ENCODE peak calls at places on chromosomes 4 and X, in seven cellular contexts. One of them, this sample, is unnamed.

GRCh38 chr4:54378461-54378860 is 149.4 kb downstream of the PDGFRA start:
- DNase-seq in SW480: no peak
- DNase-seq in activated T-cell treated with anti-CD3 and anti-CD28 coated beads for 1 hour: no peak
- DNase-seq in aorta: no peak
- DNase-seq in NCI-H1092: no peak
- DNase-seq in GDM1: no peak
- DNase-seq in spleen: no peak
- DNase-seq in this sample: no peak

GRCh38 chr4:157300678-157301077 is 80.2 kb downstream of the GRIA2 start:
- DNase-seq in GDM1: no peak
- DNase-seq in activated T-cell treated with anti-CD3 and anti-CD28 coated beads for 1 hour: no peak
- DNase-seq in spleen: no peak
- DNase-seq in SW480: no peak
- DNase-seq in aorta: no peak
- DNase-seq in NCI-H1092: no peak
- DNase-seq in this sample: no peak

GRCh38 chrX:139560221-139560620 is 29.7 kb downstream of the F9 start:
- DNase-seq in aorta: no peak
- DNase-seq in NCI-H1092: no peak
- DNase-seq in activated T-cell treated with anti-CD3 and anti-CD28 coated beads for 1 hour: no peak
- DNase-seq in spleen: no peak
- DNase-seq in GDM1: no peak
- DNase-seq in SW480: no peak
- DNase-seq in this sample: no peak

GRCh38 chr4:52037730-52038108 is 380 bp downstream of the SGCB start:
- DNase-seq in spleen: no peak
- DNase-seq in NCI-H1092: peak
- DNase-seq in SW480: peak
- DNase-seq in GDM1: no peak
- DNase-seq in activated T-cell treated with anti-CD3 and anti-CD28 coated beads for 1 hour: no peak
- DNase-seq in aorta: peak
- DNase-seq in this sample: peak

GRCh38 chr4:126888968-126889367 is 743.8 kb upstream of the INTU start:
- DNase-seq in aorta: no peak
- DNase-seq in spleen: no peak
- DNase-seq in GDM1: no peak
- DNase-seq in SW480: no peak
- DNase-seq in activated T-cell treated with anti-CD3 and anti-CD28 coated beads for 1 hour: no peak
- DNase-seq in NCI-H1092: no peak
- DNase-seq in this sample: no peak

GRCh38 chr4:54091637-54092404 is 8.1 kb upstream of the GSX2 start:
- DNase-seq in spleen: peak
- DNase-seq in GDM1: no peak
- DNase-seq in SW480: peak
- DNase-seq in NCI-H1092: peak
- DNase-seq in activated T-cell treated with anti-CD3 and anti-CD28 coated beads for 1 hour: peak
- DNase-seq in aorta: peak
- DNase-seq in this sample: peak

GRCh38 chrX:150730719-150731118 is 37.5 kb downstream of the MTMR1 start:
- DNase-seq in NCI-H1092: no peak
- DNase-seq in aorta: no peak
- DNase-seq in SW480: no peak
- DNase-seq in GDM1: no peak
- DNase-seq in activated T-cell treated with anti-CD3 and anti-CD28 coated beads for 1 hour: no peak
- DNase-seq in spleen: no peak
- DNase-seq in this sample: no peak

GRCh38 chrX:54978448-54978847 is 15.5 kb downstream of the PFKFB1 start:
- DNase-seq in SW480: peak
- DNase-seq in aorta: no peak
- DNase-seq in activated T-cell treated with anti-CD3 and anti-CD28 coated beads for 1 hour: no peak
- DNase-seq in spleen: no peak
- DNase-seq in NCI-H1092: no peak
- DNase-seq in GDM1: no peak
- DNase-seq in this sample: no peak

GRCh38 chr4:38469410-38469809 is 194.6 kb upstream of the KLF3 start:
- DNase-seq in aorta: no peak
- DNase-seq in NCI-H1092: no peak
- DNase-seq in SW480: no peak
- DNase-seq in activated T-cell treated with anti-CD3 and anti-CD28 coated beads for 1 hour: no peak
- DNase-seq in GDM1: no peak
- DNase-seq in spleen: no peak
- DNase-seq in this sample: no peak

GRCh38 chr4:44538534-44538933 is 89.9 kb upstream of the KCTD8 start:
- DNase-seq in SW480: no peak
- DNase-seq in activated T-cell treated with anti-CD3 and anti-CD28 coated beads for 1 hour: no peak
- DNase-seq in spleen: no peak
- DNase-seq in NCI-H1092: no peak
- DNase-seq in aorta: no peak
- DNase-seq in GDM1: no peak
- DNase-seq in this sample: no peak

GRCh38 chr4:98659106-98659592 is 738 bp upstream of the TSPAN5 start:
- DNase-seq in spleen: no peak
- DNase-seq in activated T-cell treated with anti-CD3 and anti-CD28 coated beads for 1 hour: no peak
- DNase-seq in aorta: no peak
- DNase-seq in GDM1: no peak
- DNase-seq in NCI-H1092: no peak
- DNase-seq in SW480: peak
- DNase-seq in this sample: no peak

GRCh38 chr4:71237626-71238025 is 101.2 kb upstream of the SLC4A4 start:
- DNase-seq in SW480: no peak
- DNase-seq in activated T-cell treated with anti-CD3 and anti-CD28 coated beads for 1 hour: no peak
- DNase-seq in spleen: no peak
- DNase-seq in GDM1: no peak
- DNase-seq in NCI-H1092: no peak
- DNase-seq in aorta: no peak
- DNase-seq in this sample: no peak

GRCh38 chrX:133417364-133417763 is 2.1 kb upstream of the GPC4 start:
- DNase-seq in aorta: no peak
- DNase-seq in NCI-H1092: no peak
- DNase-seq in activated T-cell treated with anti-CD3 and anti-CD28 coated beads for 1 hour: no peak
- DNase-seq in SW480: no peak
- DNase-seq in spleen: no peak
- DNase-seq in GDM1: no peak
- DNase-seq in this sample: no peak

GRCh38 chr4:122017296-122017695 is 65.4 kb upstream of the TRPC3 start:
- DNase-seq in GDM1: no peak
- DNase-seq in NCI-H1092: no peak
- DNase-seq in SW480: no peak
- DNase-seq in spleen: no peak
- DNase-seq in aorta: no peak
- DNase-seq in activated T-cell treated with anti-CD3 and anti-CD28 coated beads for 1 hour: no peak
- DNase-seq in this sample: no peak

GRCh38 chr4:31045724-31046318 is 325.7 kb downstream of the PCDH7 start:
- DNase-seq in spleen: no peak
- DNase-seq in activated T-cell treated with anti-CD3 and anti-CD28 coated beads for 1 hour: no peak
- DNase-seq in aorta: no peak
- DNase-seq in GDM1: no peak
- DNase-seq in NCI-H1092: peak
- DNase-seq in SW480: peak
- DNase-seq in this sample: no peak

GRCh38 chr4:15198070-15198727 is 195.9 kb downstream of the CPEB2 start:
- DNase-seq in spleen: no peak
- DNase-seq in GDM1: no peak
- DNase-seq in activated T-cell treated with anti-CD3 and anti-CD28 coated beads for 1 hour: no peak
- DNase-seq in aorta: no peak
- DNase-seq in NCI-H1092: no peak
- DNase-seq in SW480: no peak
- DNase-seq in this sample: no peak

GRCh38 chr4:27474691-27475090 is 614.0 kb downstream of the STIM2 start:
- DNase-seq in spleen: no peak
- DNase-seq in SW480: no peak
- DNase-seq in NCI-H1092: no peak
- DNase-seq in aorta: no peak
- DNase-seq in activated T-cell treated with anti-CD3 and anti-CD28 coated beads for 1 hour: no peak
- DNase-seq in GDM1: no peak
- DNase-seq in this sample: no peak

GRCh38 chr4:1763550-1764080 is 29.5 kb upstream of the FGFR3 start:
- DNase-seq in activated T-cell treated with anti-CD3 and anti-CD28 coated beads for 1 hour: no peak
- DNase-seq in NCI-H1092: no peak
- DNase-seq in GDM1: no peak
- DNase-seq in spleen: no peak
- DNase-seq in aorta: no peak
- DNase-seq in SW480: peak
- DNase-seq in this sample: no peak

GRCh38 chrX:19544693-19545305 is 29.5 kb upstream of the MAP3K15 start:
- DNase-seq in spleen: no peak
- DNase-seq in NCI-H1092: peak
- DNase-seq in activated T-cell treated with anti-CD3 and anti-CD28 coated beads for 1 hour: no peak
- DNase-seq in SW480: peak
- DNase-seq in GDM1: peak
- DNase-seq in aorta: no peak
- DNase-seq in this sample: no peak

GRCh38 chrX:136767104-136767941 is 13.4 kb downstream of the ARHGEF6 start:
- DNase-seq in activated T-cell treated with anti-CD3 and anti-CD28 coated beads for 1 hour: peak
- DNase-seq in NCI-H1092: peak
- DNase-seq in aorta: peak
- DNase-seq in GDM1: peak
- DNase-seq in SW480: peak
- DNase-seq in spleen: peak
- DNase-seq in this sample: peak

GRCh38 chrX:138775501-138775900 is 64.0 kb upstream of the FGF13 start:
- DNase-seq in GDM1: no peak
- DNase-seq in SW480: peak
- DNase-seq in spleen: no peak
- DNase-seq in activated T-cell treated with anti-CD3 and anti-CD28 coated beads for 1 hour: no peak
- DNase-seq in aorta: no peak
- DNase-seq in NCI-H1092: no peak
- DNase-seq in this sample: no peak

GRCh38 chr4:63036159-63036866 is 1372.9 kb downstream of the TECRL start:
- DNase-seq in GDM1: no peak
- DNase-seq in activated T-cell treated with anti-CD3 and anti-CD28 coated beads for 1 hour: no peak
- DNase-seq in spleen: no peak
- DNase-seq in SW480: no peak
- DNase-seq in NCI-H1092: no peak
- DNase-seq in aorta: no peak
- DNase-seq in this sample: no peak

GRCh38 chr4:65911720-65912119 is 241.4 kb upstream of the EPHA5 start:
- DNase-seq in aorta: no peak
- DNase-seq in SW480: no peak
- DNase-seq in spleen: no peak
- DNase-seq in GDM1: no peak
- DNase-seq in NCI-H1092: no peak
- DNase-seq in activated T-cell treated with anti-CD3 and anti-CD28 coated beads for 1 hour: no peak
- DNase-seq in this sample: no peak

GRCh38 chrX:69096963-69097362 is 68.3 kb downstream of the PJA1 start:
- DNase-seq in SW480: peak
- DNase-seq in activated T-cell treated with anti-CD3 and anti-CD28 coated beads for 1 hour: no peak
- DNase-seq in GDM1: no peak
- DNase-seq in NCI-H1092: no peak
- DNase-seq in aorta: no peak
- DNase-seq in spleen: no peak
- DNase-seq in this sample: no peak

GRCh38 chr4:134078230-134078914 is 123.2 kb downstream of the PABPC4L start:
- DNase-seq in NCI-H1092: no peak
- DNase-seq in spleen: no peak
- DNase-seq in GDM1: no peak
- DNase-seq in aorta: no peak
- DNase-seq in SW480: no peak
- DNase-seq in activated T-cell treated with anti-CD3 and anti-CD28 coated beads for 1 hour: no peak
- DNase-seq in this sample: no peak

GRCh38 chrX:106802388-106803275 is at the start of gene TBC1D8B:
- DNase-seq in GDM1: peak
- DNase-seq in NCI-H1092: peak
- DNase-seq in spleen: peak
- DNase-seq in SW480: peak
- DNase-seq in activated T-cell treated with anti-CD3 and anti-CD28 coated beads for 1 hour: no peak
- DNase-seq in aorta: peak
- DNase-seq in this sample: peak

GRCh38 chr4:54227261-54228063 is 1.6 kb upstream of the PDGFRA start:
- DNase-seq in GDM1: no peak
- DNase-seq in SW480: peak
- DNase-seq in activated T-cell treated with anti-CD3 and anti-CD28 coated beads for 1 hour: no peak
- DNase-seq in spleen: no peak
- DNase-seq in NCI-H1092: no peak
- DNase-seq in aorta: peak
- DNase-seq in this sample: no peak

GRCh38 chr4:139243448-139244365 is 36.3 kb downstream of the MGARP start:
- DNase-seq in NCI-H1092: no peak
- DNase-seq in GDM1: no peak
- DNase-seq in SW480: no peak
- DNase-seq in aorta: peak
- DNase-seq in activated T-cell treated with anti-CD3 and anti-CD28 coated beads for 1 hour: no peak
- DNase-seq in spleen: no peak
- DNase-seq in this sample: no peak

GRCh38 chrX:110786486-110786885 is 9.1 kb downstream of the CHRDL1 start:
- DNase-seq in SW480: no peak
- DNase-seq in aorta: no peak
- DNase-seq in spleen: no peak
- DNase-seq in activated T-cell treated with anti-CD3 and anti-CD28 coated beads for 1 hour: no peak
- DNase-seq in NCI-H1092: no peak
- DNase-seq in GDM1: no peak
- DNase-seq in this sample: no peak

GRCh38 chr4:38161208-38162113 is 201.3 kb downstream of the PTTG2 start:
- DNase-seq in activated T-cell treated with anti-CD3 and anti-CD28 coated beads for 1 hour: no peak
- DNase-seq in SW480: peak
- DNase-seq in spleen: no peak
- DNase-seq in GDM1: no peak
- DNase-seq in aorta: no peak
- DNase-seq in NCI-H1092: no peak
- DNase-seq in this sample: no peak

GRCh38 chrX:47560831-47561652 is at the start of gene ARAF:
- DNase-seq in activated T-cell treated with anti-CD3 and anti-CD28 coated beads for 1 hour: peak
- DNase-seq in spleen: peak
- DNase-seq in GDM1: peak
- DNase-seq in aorta: peak
- DNase-seq in NCI-H1092: peak
- DNase-seq in SW480: peak
- DNase-seq in this sample: peak

GRCh38 chrX:37423864-37424569 is 74.9 kb downstream of the PRRG1 start:
- DNase-seq in aorta: no peak
- DNase-seq in spleen: no peak
- DNase-seq in activated T-cell treated with anti-CD3 and anti-CD28 coated beads for 1 hour: no peak
- DNase-seq in NCI-H1092: no peak
- DNase-seq in GDM1: no peak
- DNase-seq in SW480: no peak
- DNase-seq in this sample: no peak

GRCh38 chr4:78766026-78766425 is 10.1 kb upstream of the BMP2K start:
- DNase-seq in NCI-H1092: no peak
- DNase-seq in SW480: no peak
- DNase-seq in aorta: no peak
- DNase-seq in GDM1: no peak
- DNase-seq in activated T-cell treated with anti-CD3 and anti-CD28 coated beads for 1 hour: no peak
- DNase-seq in spleen: no peak
- DNase-seq in this sample: no peak

GRCh38 chrX:24574743-24575142 is 72.4 kb downstream of the PCYT1B start:
- DNase-seq in SW480: no peak
- DNase-seq in NCI-H1092: no peak
- DNase-seq in aorta: no peak
- DNase-seq in GDM1: no peak
- DNase-seq in spleen: no peak
- DNase-seq in activated T-cell treated with anti-CD3 and anti-CD28 coated beads for 1 hour: no peak
- DNase-seq in this sample: no peak

GRCh38 chr4:111537861-111538260 is 607.4 kb upstream of the FAM241A start:
- DNase-seq in activated T-cell treated with anti-CD3 and anti-CD28 coated beads for 1 hour: no peak
- DNase-seq in aorta: no peak
- DNase-seq in spleen: no peak
- DNase-seq in NCI-H1092: no peak
- DNase-seq in SW480: no peak
- DNase-seq in GDM1: no peak
- DNase-seq in this sample: no peak

GRCh38 chrX:72245461-72246089 is 6.7 kb upstream of the ERCC6L start:
- DNase-seq in NCI-H1092: peak
- DNase-seq in spleen: no peak
- DNase-seq in aorta: peak
- DNase-seq in SW480: peak
- DNase-seq in activated T-cell treated with anti-CD3 and anti-CD28 coated beads for 1 hour: peak
- DNase-seq in GDM1: peak
- DNase-seq in this sample: no peak

GRCh38 chr4:14257903-14258302 is 630.4 kb upstream of the BOD1L1 start:
- DNase-seq in spleen: no peak
- DNase-seq in aorta: no peak
- DNase-seq in NCI-H1092: no peak
- DNase-seq in GDM1: no peak
- DNase-seq in SW480: no peak
- DNase-seq in activated T-cell treated with anti-CD3 and anti-CD28 coated beads for 1 hour: no peak
- DNase-seq in this sample: no peak

GRCh38 chrX:110414679-110415439 is 56.2 kb downstream of the RTL9 start:
- DNase-seq in aorta: no peak
- DNase-seq in GDM1: no peak
- DNase-seq in SW480: no peak
- DNase-seq in NCI-H1092: no peak
- DNase-seq in activated T-cell treated with anti-CD3 and anti-CD28 coated beads for 1 hour: no peak
- DNase-seq in spleen: no peak
- DNase-seq in this sample: no peak